ENCODE peak calls at places on chromosomes 5 and 9, in nine cellular contexts. V is hepatocyte; N is esophagus muscularis mucosa; K is OCI-LY7; P is thyroid gland; D is right atrium auricular region; S is A673; Q is effector memory CD4-positive, alpha-beta T cell; I is body of pancreas. Y is an unnamed sample. For H3K4me1, the result is how much of the 10 kb centered on the place peaks cover.

GRCh38 chr9:37293664-37294524 is 128.6 kb upstream of the GRHPR start:
- DNase-seq in V (no peak), N (no peak), K (peak), P (no peak), D (no peak), S (peak), Q (no peak), I (no peak), Y (no peak)

GRCh38 chr5:180070726-180071417 is 687 bp downstream of the RNF130 start:
- DNase-seq in V (peak), N (no peak), K (no peak), P (peak), D (no peak), S (peak), Q (no peak), I (peak), Y (no peak)

GRCh38 chr9:12972608-12973589 is 198.1 kb downstream of the LURAP1L start:
- DNase-seq in V (peak), N (no peak), K (no peak), P (peak), D (no peak), S (peak), Q (no peak), I (peak), Y (no peak)

GRCh38 chr9:33082538-33083326 is 6.3 kb upstream of the SMU1 start:
- DNase-seq in V (no peak), N (no peak), K (no peak), P (no peak), D (no peak), S (no peak), Q (no peak), I (no peak), Y (no peak)

GRCh38 chr5:32193591-32193990 is 19.5 kb upstream of the GOLPH3 start:
- DNase-seq in V (peak), N (peak), K (no peak), P (peak), D (peak), S (peak), Q (no peak), I (peak), Y (peak)

GRCh38 chr5:145996135-145996534 is 59.8 kb downstream of the SH3RF2 start:
- DNase-seq in V (no peak), N (no peak), K (no peak), P (no peak), D (no peak), S (peak), Q (no peak), I (no peak), Y (no peak)

GRCh38 chr9:93126151-93126781 is 7.8 kb downstream of the NINJ1 start:
- DNase-seq in V (no peak), N (no peak), K (no peak), P (peak), D (no peak), S (no peak), Q (no peak), I (no peak), Y (peak)

GRCh38 chr9:16627967-16628366 is 242.5 kb downstream of the BNC2 start:
- DNase-seq in V (peak), N (no peak), K (no peak), P (no peak), D (peak), S (peak), Q (no peak), I (peak), Y (no peak)

GRCh38 chr9:129560849-129561248 is 60.1 kb downstream of the C9orf50 start:
- DNase-seq in V (no peak), N (no peak), K (no peak), P (peak), D (no peak), S (no peak), Q (no peak), I (no peak), Y (no peak)

GRCh38 chr9:70438341-70438924 is 24.0 kb upstream of the KLF9 start:
- DNase-seq in V (peak), N (no peak), K (no peak), P (peak), D (peak), S (peak), Q (no peak), I (peak), Y (peak)

GRCh38 chr9:37966443-37967271 is 62.7 kb upstream of the SLC25A51 start:
- DNase-seq in V (peak), N (no peak), K (no peak), P (no peak), D (no peak), S (no peak), Q (no peak), I (peak), Y (no peak)

GRCh38 chr9:129175825-129176633 is 2.0 kb downstream of the IER5L start:
- DNase-seq in V (peak), N (peak), K (peak), P (peak), D (peak), S (peak), Q (peak), I (peak), Y (no peak)

GRCh38 chr9:96408409-96409280 is 9.5 kb downstream of the ZNF367 start:
- DNase-seq in V (peak), N (no peak), K (no peak), P (no peak), D (no peak), S (peak), Q (no peak), I (no peak), Y (no peak)

GRCh38 chr9:81092057-81092456 is 597.3 kb downstream of the TLE1 start:
- DNase-seq in V (no peak), N (no peak), K (no peak), P (no peak), D (no peak), S (no peak), Q (no peak), I (no peak), Y (no peak)

GRCh38 chr9:87119328-87119881 is 172.1 kb upstream of the GAS1 start:
- DNase-seq in V (peak), N (no peak), K (no peak), P (peak), D (no peak), S (peak), Q (no peak), I (peak), Y (no peak)

GRCh38 chr5:53613036-53613435 is 52.6 kb downstream of the NDUFS4 start:
- DNase-seq in V (peak), N (no peak), K (no peak), P (no peak), D (no peak), S (no peak), Q (no peak), I (no peak), Y (no peak)

GRCh38 chr5:74641014-74641777 is 668 bp upstream of the ENC1 start:
- DNase-seq in V (peak), N (no peak), K (peak), P (peak), D (peak), S (peak), Q (no peak), I (peak), Y (peak)

GRCh38 chr9:136697146-136697820 is 10.0 kb upstream of the AGPAT2 start:
- DNase-seq in V (peak), N (no peak), K (no peak), P (no peak), D (no peak), S (no peak), Q (no peak), I (peak), Y (no peak)

GRCh38 chr9:121651295-121652036 is at the start of gene DAB2IP:
- DNase-seq in V (peak), N (no peak), K (no peak), P (peak), D (no peak), S (peak), Q (no peak), I (peak), Y (no peak)

GRCh38 chr9:123749580-123750202 is 180.2 kb downstream of the DENND1A start:
- DNase-seq in V (no peak), N (no peak), K (peak), P (no peak), D (no peak), S (no peak), Q (no peak), I (no peak), Y (no peak)

GRCh38 chr5:131303537-131303936 is 39.7 kb downstream of the CDC42SE2 start:
- DNase-seq in V (no peak), N (no peak), K (no peak), P (no peak), D (no peak), S (peak), Q (no peak), I (no peak), Y (no peak)

GRCh38 chr9:12640021-12640587 is 53.1 kb upstream of the TYRP1 start:
- DNase-seq in V (peak), N (no peak), K (peak), P (no peak), D (no peak), S (peak), Q (no peak), I (peak), Y (no peak)

GRCh38 chr5:146233441-146233840 is 30.0 kb downstream of the RBM27 start:
- DNase-seq in V (no peak), N (no peak), K (no peak), P (no peak), D (no peak), S (no peak), Q (no peak), I (peak), Y (no peak)

GRCh38 chr9:98184326-98184725 is 8.1 kb downstream of the CORO2A start:
- DNase-seq in V (no peak), N (no peak), K (no peak), P (no peak), D (no peak), S (no peak), Q (no peak), I (no peak), Y (no peak)

GRCh38 chr5:76363385-76364261 is 39.5 kb upstream of the IQGAP2 start:
- DNase-seq in V (no peak), N (no peak), K (peak), P (peak), D (no peak), S (peak), Q (no peak), I (peak), Y (no peak)

GRCh38 chr9:14314929-14315753 is 1.2 kb upstream of the NFIB start:
- DNase-seq in V (peak), N (peak), K (peak), P (peak), D (peak), S (peak), Q (no peak), I (peak), Y (peak)

GRCh38 chr5:159817262-159818029 is 98.8 kb upstream of the ADRA1B start:
- DNase-seq in V (no peak), N (peak), K (no peak), P (no peak), D (peak), S (no peak), Q (no peak), I (no peak), Y (no peak)

GRCh38 chr5:36502608-36503007 is 103.8 kb upstream of the SLC1A3 start:
- DNase-seq in V (no peak), N (no peak), K (no peak), P (no peak), D (no peak), S (peak), Q (no peak), I (no peak), Y (no peak)

GRCh38 chr5:141846031-141846430 is 32.2 kb downstream of the PCDH1 start:
- DNase-seq in V (peak), N (no peak), K (no peak), P (no peak), D (no peak), S (peak), Q (no peak), I (peak), Y (no peak)

GRCh38 chr5:161138751-161139455 is 286.9 kb upstream of the ATP10B start:
- DNase-seq in V (no peak), N (no peak), K (peak), P (no peak), D (no peak), S (no peak), Q (no peak), I (no peak), Y (no peak)

GRCh38 chr5:145237843-145238242 is 597.3 kb downstream of the PRELID2 start:
- DNase-seq in V (peak), N (no peak), K (peak), P (peak), D (no peak), S (peak), Q (no peak), I (peak), Y (no peak)

GRCh38 chr9:9352877-9353481 is 1259.8 kb downstream of the PTPRD start:
- DNase-seq in V (peak), N (no peak), K (peak), P (peak), D (no peak), S (peak), Q (no peak), I (peak), Y (no peak)

GRCh38 chr5:177336112-177336511 is 15.4 kb downstream of the LMAN2 start:
- DNase-seq in V (no peak), N (no peak), K (peak), P (no peak), D (no peak), S (peak), Q (no peak), I (peak), Y (no peak)

DNA sequence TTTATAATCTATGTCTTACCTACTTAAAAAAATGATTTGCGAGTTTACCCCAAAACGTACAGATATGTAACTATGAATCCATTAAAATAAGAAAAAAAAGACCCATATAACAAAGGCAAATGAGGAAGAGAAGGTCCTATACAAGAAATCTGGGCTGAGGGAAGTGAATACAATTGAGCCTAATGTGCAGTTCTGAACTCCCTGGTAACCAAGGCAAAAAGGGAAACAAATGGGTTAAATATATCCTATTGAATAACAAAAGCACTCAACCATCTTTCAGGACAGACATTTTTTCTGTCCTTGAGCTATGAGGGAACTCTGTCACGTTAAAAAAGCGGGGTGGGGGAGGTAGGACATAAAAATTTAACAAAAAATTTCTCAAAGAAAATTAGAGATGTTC is 78.6 kb downstream of the PTPN3 start:
- DNase-seq in V (no peak), N (no peak), K (no peak), P (no peak), D (no peak), S (no peak), Q (no peak), I (no peak), Y (no peak)
- H3K4me1 ChIP-seq in V (under half), N (under half), K (half or more), P (under half), D (under half), S (under half), Q (under half), I (under half), Y (under half)

GRCh38 chr5:92391-93220 is 638 bp downstream of the PLEKHG4B start:
- DNase-seq in V (peak), N (no peak), K (no peak), P (peak), D (no peak), S (no peak), Q (no peak), I (no peak), Y (no peak)

GRCh38 chr5:90590-91547 is 1.1 kb upstream of the PLEKHG4B start:
- DNase-seq in V (peak), N (no peak), K (no peak), P (peak), D (no peak), S (peak), Q (no peak), I (peak), Y (no peak)

GRCh38 chr5:93221-93980 is 1.4 kb downstream of the PLEKHG4B start:
- DNase-seq in V (no peak), N (no peak), K (no peak), P (no peak), D (no peak), S (no peak), Q (no peak), I (no peak), Y (no peak)

GRCh38 chr5:89337-90286 is 2.4 kb upstream of the PLEKHG4B start:
- DNase-seq in V (no peak), N (no peak), K (no peak), P (no peak), D (no peak), S (no peak), Q (no peak), I (no peak), Y (no peak)

DNA sequence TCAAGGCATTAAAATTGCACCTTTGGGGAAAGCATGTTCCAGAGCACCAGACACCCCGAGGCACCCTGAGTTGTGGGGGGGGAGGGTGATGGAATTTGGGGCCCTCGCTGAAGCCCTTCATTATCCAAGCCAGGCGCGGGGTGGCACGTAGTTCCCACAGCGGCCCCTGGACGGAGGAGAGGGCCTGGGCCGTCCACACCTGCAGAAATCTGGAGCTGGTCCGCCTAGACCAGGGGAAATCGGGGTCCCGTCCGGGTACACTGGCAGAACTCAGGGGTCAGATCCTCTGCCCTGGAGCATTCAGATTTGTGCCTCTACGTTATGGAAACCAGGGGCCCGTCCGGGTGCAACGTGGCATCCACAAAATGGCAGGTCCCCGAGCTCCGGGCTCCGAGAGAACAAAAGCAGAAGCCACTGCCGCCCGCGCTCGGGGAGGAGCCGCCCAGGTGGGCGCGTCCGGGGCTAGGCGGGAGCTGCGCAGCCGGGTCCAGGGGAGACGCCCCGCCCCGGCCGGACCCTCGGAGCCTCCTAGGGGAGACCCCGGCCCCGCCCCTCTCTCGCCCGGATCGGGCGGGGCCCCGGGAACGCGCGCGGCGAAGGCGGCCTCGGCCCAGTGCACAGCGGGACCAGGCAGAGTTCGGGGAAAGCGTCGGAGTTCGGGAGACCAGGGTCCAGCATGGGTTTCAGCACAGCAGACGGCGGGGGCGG is at the start of gene PLEKHG4B:
- DNase-seq in V (peak), N (no peak), K (no peak), P (peak), D (no peak), S (peak), Q (no peak), I (peak), Y (no peak)
- H3K4me3 ChIP-seq in V (peak), N (peak), K (no peak), P (no peak), D (no peak), S (peak), Q (no peak), I (no peak), Y (peak)

GRCh38 chr5:173886157-173886556 is 2.0 kb upstream of the CPEB4 start:
- DNase-seq in V (no peak), N (no peak), K (peak), P (no peak), D (no peak), S (no peak), Q (no peak), I (no peak), Y (no peak)
- H3K4me1 ChIP-seq in V (under half), N (under half), K (half or more), P (under half), D (under half), S (under half), Q (under half), I (under half), Y (under half)

GRCh38 chr5:123087173-123088030 is 1.6 kb upstream of the PRDM6 start:
- DNase-seq in V (no peak), N (no peak), K (no peak), P (no peak), D (no peak), S (no peak), Q (no peak), I (no peak), Y (no peak)

GRCh38 chr5:123084730-123085605 is 4.1 kb upstream of the PRDM6 start:
- DNase-seq in V (no peak), N (no peak), K (no peak), P (no peak), D (no peak), S (no peak), Q (no peak), I (no peak), Y (no peak)

GRCh38 chr5:123088031-123088805 is 823 bp upstream of the PRDM6 start:
- DNase-seq in V (peak), N (no peak), K (no peak), P (no peak), D (no peak), S (no peak), Q (no peak), I (peak), Y (no peak)

GRCh38 chr5:123086376-123087055 is 2.5 kb upstream of the PRDM6 start:
- DNase-seq in V (no peak), N (no peak), K (no peak), P (no peak), D (no peak), S (no peak), Q (no peak), I (no peak), Y (no peak)

DNA sequence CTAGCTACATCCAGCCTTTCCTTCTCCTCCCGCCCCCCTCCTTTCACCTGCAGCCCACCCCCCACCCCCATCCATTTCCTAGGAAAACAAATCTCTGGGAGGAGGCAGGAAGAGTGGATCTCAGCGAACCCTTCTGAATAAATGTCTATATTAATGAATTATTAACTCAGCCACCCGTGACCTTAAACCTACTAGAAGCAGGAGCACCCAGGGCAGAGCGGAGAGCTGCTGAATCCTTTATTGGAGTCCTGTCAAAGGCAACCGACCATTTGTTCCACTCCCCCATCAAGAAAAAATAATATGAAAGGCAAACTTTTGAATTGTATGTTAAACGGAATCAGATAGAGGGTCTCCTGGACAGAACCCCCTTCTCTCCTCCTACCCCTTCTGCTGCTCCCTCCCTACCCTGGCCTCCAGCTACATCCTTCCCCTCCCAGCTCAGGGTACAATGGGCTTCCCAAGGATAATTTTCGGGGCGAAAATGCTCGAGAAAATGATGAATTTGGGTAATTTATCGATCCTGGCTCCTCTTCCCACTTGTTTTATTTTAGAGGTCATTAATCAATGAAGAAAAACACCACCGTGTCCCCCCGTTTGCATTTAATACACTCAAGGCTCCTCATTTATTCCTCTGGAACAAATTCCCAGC is 3.3 kb upstream of the PRDM6 start:
- DNase-seq in V (no peak), N (no peak), K (no peak), P (no peak), D (no peak), S (no peak), Q (no peak), I (no peak), Y (no peak)
- H3K4me3 ChIP-seq in V (no peak), N (no peak), K (no peak), P (no peak), D (no peak), S (no peak), Q (no peak), I (no peak), Y (no peak)

GRCh38 chr5:95124731-95125130 is 160.2 kb downstream of the MCTP1 start:
- DNase-seq in V (no peak), N (no peak), K (no peak), P (no peak), D (no peak), S (no peak), Q (no peak), I (no peak), Y (no peak)
- H3K4me1 ChIP-seq in V (under half), N (under half), K (under half), P (under half), D (under half), S (under half), Q (under half), I (under half), Y (under half)

GRCh38 chr9:133725886-133726285 is 12.3 kb downstream of the SARDH start:
- DNase-seq in V (no peak), N (no peak), K (no peak), P (no peak), D (no peak), S (no peak), Q (no peak), I (no peak), Y (no peak)
- H3K4me3 ChIP-seq in V (no peak), N (no peak), K (no peak), P (no peak), D (no peak), S (no peak), Q (no peak), I (no peak), Y (no peak)

GRCh38 chr5:50365615-50366251 is 75.4 kb downstream of the EMB start:
- DNase-seq in V (no peak), N (no peak), K (no peak), P (no peak), D (no peak), S (no peak), Q (no peak), I (no peak), Y (no peak)
- H3K4me1 ChIP-seq in V (under half), N (under half), K (under half), P (under half), D (under half), S (under half), Q (under half), I (under half), Y (under half)

GRCh38 chr9:88652876-88653275 is 117.9 kb downstream of the NXNL2 start:
- DNase-seq in V (no peak), N (no peak), K (no peak), P (no peak), D (no peak), S (no peak), Q (no peak), I (no peak), Y (no peak)
- H3K4me3 ChIP-seq in V (no peak), N (no peak), K (no peak), P (no peak), D (no peak), S (no peak), Q (no peak), I (no peak), Y (no peak)

Y was measured in thoracic aorta.